ENCODE peak calls at places on chromosomes 2 and 18, in eight cellular contexts. Y, O, V, T, D, F, S and I are unnamed samples.
A peak's percentile ranks its signal among the peaks of the same experiment; 100 is the strongest.

GRCh38 chr2:231673348-231673770 is 35.0 kb upstream of the PTMA start:
- DNase-seq in O (no peak), D (peak; percentile 76), S (no peak), T (peak; percentile 95), V (no peak), Y (no peak), F (peak; percentile 84), I (no peak)

GRCh38 chr2:120442923-120443571 is 97.1 kb downstream of the INHBB start:
- DNase-seq in Y (peak; percentile 61), V (peak; percentile 23), S (peak; percentile 44), F (no peak), D (peak; percentile 49), O (peak; percentile 62), T (peak; percentile 18), I (no peak)

GRCh38 chr2:205386109-205386508 is 296.2 kb upstream of the NRP2 start:
- DNase-seq in D (no peak), O (no peak), F (no peak), T (no peak), S (no peak), V (no peak), Y (no peak), I (no peak)

GRCh38 chr2:67566958-67567635 is 170.0 kb downstream of the ETAA1 start:
- DNase-seq in O (no peak), Y (no peak), V (no peak), T (no peak), S (no peak), D (no peak), F (peak; percentile 55), I (no peak)

GRCh38 chr2:145644820-145645302 is 1124.9 kb upstream of the ZEB2 start:
- DNase-seq in F (no peak), T (no peak), V (no peak), S (no peak), Y (no peak), D (peak; percentile 4), O (no peak), I (peak; percentile 14)

GRCh38 chr2:68746408-68746807 is 11.8 kb downstream of the ARHGAP25 start:
- DNase-seq in S (no peak), T (no peak), D (no peak), F (no peak), O (no peak), Y (peak; percentile 46), V (no peak), I (no peak)

GRCh38 chr18:4878480-4878879 is 318.6 kb downstream of the AKAIN1 start:
- DNase-seq in O (no peak), D (no peak), Y (no peak), S (no peak), V (no peak), F (no peak), T (no peak), I (no peak)

GRCh38 chr18:3420919-3421279 is 29.1 kb upstream of the TGIF1 start:
- DNase-seq in S (no peak), T (no peak), F (no peak), D (no peak), V (no peak), O (no peak), Y (no peak), I (no peak)

GRCh38 chr2:78416625-78417300 is 608.7 kb upstream of the REG3G start:
- DNase-seq in V (no peak), F (no peak), O (no peak), S (no peak), D (no peak), T (no peak), Y (no peak), I (no peak)

GRCh38 chr18:21629089-21629832 is 17.1 kb downstream of the SNRPD1 start:
- DNase-seq in V (no peak), D (peak; percentile 21), F (no peak), O (no peak), S (peak; percentile 7), T (no peak), Y (no peak), I (no peak)

GRCh38 chr18:37299471-37300304 is 265.9 kb downstream of the CELF4 start:
- DNase-seq in O (peak; percentile 95), V (no peak), S (no peak), D (no peak), F (peak; percentile 76), T (peak; percentile 92), Y (no peak), I (no peak)

GRCh38 chr18:13313006-13313661 is 94.6 kb downstream of the LDLRAD4 start:
- DNase-seq in O (no peak), F (no peak), Y (no peak), D (no peak), S (no peak), V (no peak), T (no peak), I (no peak)

GRCh38 chr2:28626376-28626775 is 125.3 kb upstream of the PPP1CB start:
- DNase-seq in D (no peak), F (no peak), V (no peak), S (no peak), T (no peak), O (peak; percentile 77), Y (no peak), I (no peak)

GRCh38 chr2:234139755-234140154 is 89.3 kb downstream of the SPP2 start:
- DNase-seq in T (no peak), V (no peak), S (no peak), O (no peak), Y (no peak), D (no peak), F (peak; percentile 35), I (no peak)

GRCh38 chr2:178271629-178272333 is 77.5 kb downstream of the OSBPL6 start:
- DNase-seq in O (peak; percentile 92), D (no peak), T (no peak), Y (no peak), F (no peak), S (no peak), V (no peak), I (no peak)

GRCh38 chr18:63317982-63318881 is 1.3 kb downstream of the BCL2 start:
- DNase-seq in F (peak; percentile 11), Y (peak; percentile 89), D (peak; percentile 68), T (no peak), S (peak; percentile 55), V (no peak), O (peak; percentile 91), I (peak; percentile 77)

GRCh38 chr2:164538250-164538866 is 82.9 kb downstream of the GRB14 start:
- DNase-seq in D (no peak), S (peak; percentile 3), T (peak; percentile 52), V (peak; percentile 26), F (peak; percentile 61), O (no peak), Y (no peak), I (no peak)

GRCh38 chr2:119734051-119734450 is 25.7 kb upstream of the PTPN4 start:
- DNase-seq in S (no peak), Y (peak; percentile 19), V (no peak), T (no peak), D (no peak), O (no peak), F (no peak), I (no peak)

GRCh38 chr18:36757081-36757480 is 71.7 kb downstream of the TPGS2 start:
- DNase-seq in O (no peak), V (peak; percentile 27), F (peak; percentile 78), Y (no peak), S (peak; percentile 30), T (peak; percentile 37), D (peak; percentile 22), I (no peak)

GRCh38 chr2:120486946-120487345 is 141.0 kb downstream of the INHBB start:
- DNase-seq in S (no peak), O (no peak), F (peak; percentile 52), D (no peak), T (no peak), V (no peak), Y (no peak), I (no peak)

GRCh38 chr2:98761267-98761781 is 30.4 kb upstream of the MGAT4A start:
- DNase-seq in V (no peak), Y (peak; percentile 82), T (no peak), F (no peak), D (no peak), O (no peak), S (no peak), I (no peak)

GRCh38 chr2:172726172-172726735 is 9.4 kb upstream of the RAPGEF4 start:
- DNase-seq in D (no peak), O (no peak), Y (no peak), T (peak; percentile 43), V (no peak), S (no peak), F (no peak), I (no peak)

GRCh38 chr2:165003443-165004130 is 48.3 kb upstream of the SLC38A11 start:
- DNase-seq in F (no peak), T (no peak), Y (no peak), S (no peak), D (no peak), V (no peak), O (no peak), I (no peak)

GRCh38 chr2:71157124-71157802 is 26.8 kb downstream of the MPHOSPH10 start:
- DNase-seq in D (peak; percentile 82), F (peak; percentile 52), Y (peak; percentile 85), S (peak; percentile 61), O (no peak), T (peak; percentile 46), V (peak; percentile 77), I (peak; percentile 52)

GRCh38 chr2:199922856-199923255 is 11.8 kb downstream of the C2orf69 start:
- DNase-seq in O (no peak), Y (no peak), V (no peak), D (no peak), T (peak; percentile 35), S (no peak), F (peak; percentile 43), I (no peak)